ENCODE peak calls at places on chromosomes 5 and 9, in six cellular contexts. One of them, this sample, is unnamed. For H3K4me1, the result is how much of the 10 kb centered on the place peaks cover.

GRCh38 chr5:88092358-88092757 is 176.3 kb downstream of the TMEM161B start:
- DNase-seq in neuronal stem cell: no peak
- DNase-seq in H9: peak
- DNase-seq in IMR-90: no peak
- DNase-seq in H1: peak
- DNase-seq in mesenchymal stem cell: no peak
- DNase-seq in this sample: peak

GRCh38 chr9:34134521-34134920 is 8.0 kb upstream of the DCAF12 start:
- DNase-seq in IMR-90: no peak
- DNase-seq in H1: no peak
- DNase-seq in mesenchymal stem cell: no peak
- DNase-seq in neuronal stem cell: no peak
- DNase-seq in H9: no peak
- DNase-seq in this sample: no peak

GRCh38 chr9:16575142-16575877 is 295.2 kb downstream of the BNC2 start:
- DNase-seq in H9: no peak
- DNase-seq in H1: no peak
- DNase-seq in IMR-90: no peak
- DNase-seq in neuronal stem cell: no peak
- DNase-seq in mesenchymal stem cell: no peak
- DNase-seq in this sample: peak

GRCh38 chr5:107112207-107112606 is 558.5 kb downstream of the EFNA5 start:
- DNase-seq in IMR-90: no peak
- DNase-seq in H9: no peak
- DNase-seq in H1: no peak
- DNase-seq in neuronal stem cell: no peak
- DNase-seq in mesenchymal stem cell: no peak
- DNase-seq in this sample: no peak

GRCh38 chr9:38619556-38620447 is 594 bp downstream of the ANKRD18A start:
- DNase-seq in neuronal stem cell: no peak
- DNase-seq in mesenchymal stem cell: no peak
- DNase-seq in IMR-90: no peak
- DNase-seq in H9: peak
- DNase-seq in H1: no peak
- DNase-seq in this sample: peak

GRCh38 chr9:127854169-127854833 is at the start of gene ENG:
- DNase-seq in H1: no peak
- DNase-seq in mesenchymal stem cell: peak
- DNase-seq in H9: peak
- DNase-seq in IMR-90: peak
- DNase-seq in neuronal stem cell: no peak
- DNase-seq in this sample: peak

GRCh38 chr5:76401801-76402250 is 1.3 kb upstream of the IQGAP2 start:
- DNase-seq in mesenchymal stem cell: no peak
- DNase-seq in neuronal stem cell: no peak
- DNase-seq in IMR-90: no peak
- DNase-seq in H1: no peak
- DNase-seq in H9: no peak
- DNase-seq in this sample: peak

GRCh38 chr9:108568093-108568492 is 287.7 kb downstream of the ACTL7B start:
- DNase-seq in mesenchymal stem cell: no peak
- DNase-seq in neuronal stem cell: no peak
- DNase-seq in H9: no peak
- DNase-seq in H1: no peak
- DNase-seq in IMR-90: no peak
- DNase-seq in this sample: no peak

GRCh38 chr5:156582193-156582598 is 255.2 kb downstream of the SGCD start:
- DNase-seq in neuronal stem cell: no peak
- DNase-seq in H1: no peak
- DNase-seq in H9: no peak
- DNase-seq in mesenchymal stem cell: no peak
- DNase-seq in IMR-90: no peak
- DNase-seq in this sample: no peak

GRCh38 chr9:127975376-127976315 is 5.1 kb downstream of the EEIG1 start:
- DNase-seq in IMR-90: no peak
- DNase-seq in H1: no peak
- DNase-seq in neuronal stem cell: no peak
- DNase-seq in mesenchymal stem cell: no peak
- DNase-seq in H9: no peak
- DNase-seq in this sample: no peak

GRCh38 chr9:134670851-134671281 is 29.3 kb downstream of the COL5A1 start:
- DNase-seq in H1: no peak
- DNase-seq in neuronal stem cell: no peak
- DNase-seq in mesenchymal stem cell: no peak
- DNase-seq in H9: no peak
- DNase-seq in IMR-90: no peak
- DNase-seq in this sample: peak

GRCh38 chr9:99809586-99810357 is 11.9 kb upstream of the NR4A3 start:
- DNase-seq in mesenchymal stem cell: no peak
- DNase-seq in H9: no peak
- DNase-seq in neuronal stem cell: no peak
- DNase-seq in H1: no peak
- DNase-seq in IMR-90: no peak
- DNase-seq in this sample: no peak

GRCh38 chr5:53334431-53334941 is 145.9 kb upstream of the FST start:
- DNase-seq in IMR-90: peak
- DNase-seq in H1: no peak
- DNase-seq in neuronal stem cell: no peak
- DNase-seq in H9: no peak
- DNase-seq in mesenchymal stem cell: peak
- DNase-seq in this sample: no peak

GRCh38 chr9:120109242-120109641 is 470.7 kb downstream of the CDK5RAP2 start:
- DNase-seq in H9: peak
- DNase-seq in neuronal stem cell: peak
- DNase-seq in IMR-90: no peak
- DNase-seq in mesenchymal stem cell: no peak
- DNase-seq in H1: peak
- DNase-seq in this sample: peak

GRCh38 chr5:64644831-64645230 is 45.5 kb upstream of the SHISAL2B start:
- DNase-seq in H9: no peak
- DNase-seq in H1: no peak
- DNase-seq in IMR-90: no peak
- DNase-seq in mesenchymal stem cell: no peak
- DNase-seq in neuronal stem cell: no peak
- DNase-seq in this sample: no peak

GRCh38 chr5:168468836-168469235 is 17.4 kb upstream of the RARS1 start:
- DNase-seq in mesenchymal stem cell: peak
- DNase-seq in neuronal stem cell: no peak
- DNase-seq in H1: no peak
- DNase-seq in H9: no peak
- DNase-seq in IMR-90: peak
- DNase-seq in this sample: no peak

GRCh38 chr5:157607371-157608161 is 32.0 kb upstream of the ADAM19 start:
- DNase-seq in IMR-90: peak
- DNase-seq in H1: no peak
- DNase-seq in H9: no peak
- DNase-seq in neuronal stem cell: no peak
- DNase-seq in mesenchymal stem cell: peak
- DNase-seq in this sample: peak

GRCh38 chr9:90741036-90741435 is 60.6 kb upstream of the SYK start:
- DNase-seq in mesenchymal stem cell: no peak
- DNase-seq in IMR-90: no peak
- DNase-seq in H9: no peak
- DNase-seq in H1: no peak
- DNase-seq in neuronal stem cell: no peak
- DNase-seq in this sample: no peak

GRCh38 chr5:179818746-179819295 is 1.9 kb upstream of the SQSTM1 start:
- DNase-seq in H9: peak
- DNase-seq in mesenchymal stem cell: peak
- DNase-seq in IMR-90: peak
- DNase-seq in H1: no peak
- DNase-seq in neuronal stem cell: no peak
- DNase-seq in this sample: peak

GRCh38 chr5:179817071-179817840 is 3.4 kb upstream of the SQSTM1 start:
- DNase-seq in neuronal stem cell: no peak
- DNase-seq in mesenchymal stem cell: no peak
- DNase-seq in IMR-90: no peak
- DNase-seq in H9: no peak
- DNase-seq in H1: no peak
- DNase-seq in this sample: no peak

GRCh38 chr5:179815491-179816249 is 5.0 kb upstream of the SQSTM1 start:
- DNase-seq in H9: no peak
- DNase-seq in IMR-90: no peak
- DNase-seq in H1: no peak
- DNase-seq in mesenchymal stem cell: no peak
- DNase-seq in neuronal stem cell: no peak
- DNase-seq in this sample: no peak

GRCh38 chr5:179814090-179814489 is 6.6 kb upstream of the SQSTM1 start:
- DNase-seq in IMR-90: no peak
- DNase-seq in neuronal stem cell: no peak
- DNase-seq in mesenchymal stem cell: no peak
- DNase-seq in H1: no peak
- DNase-seq in H9: no peak
- DNase-seq in this sample: no peak

GRCh38 chr5:179816401-179817070 is 4.2 kb upstream of the SQSTM1 start:
- DNase-seq in IMR-90: no peak
- DNase-seq in H1: no peak
- DNase-seq in mesenchymal stem cell: no peak
- DNase-seq in neuronal stem cell: no peak
- DNase-seq in H9: no peak
- DNase-seq in this sample: no peak
- H3K18ac ChIP-seq in IMR-90: no peak
- H3K18ac ChIP-seq in H1: peak
- H3K18ac ChIP-seq in mesenchymal stem cell: peak
- H3K18ac ChIP-seq in neuronal stem cell: peak
- H3K18ac ChIP-seq in H9: no peak
- H3K18ac ChIP-seq in this sample: peak

GRCh38 chr9:3343671-3344070 is 182.1 kb downstream of the RFX3 start:
- DNase-seq in H1: no peak
- DNase-seq in mesenchymal stem cell: no peak
- DNase-seq in H9: no peak
- DNase-seq in IMR-90: no peak
- DNase-seq in neuronal stem cell: no peak
- DNase-seq in this sample: no peak
- H2BK15ac ChIP-seq in H1: no peak
- H2BK15ac ChIP-seq in mesenchymal stem cell: no peak
- H2BK15ac ChIP-seq in H9: no peak
- H2BK15ac ChIP-seq in IMR-90: no peak
- H2BK15ac ChIP-seq in neuronal stem cell: no peak
- H2BK15ac ChIP-seq in this sample: no peak

GRCh38 chr5:173922527-173922926 is 34.4 kb downstream of the CPEB4 start:
- DNase-seq in neuronal stem cell: no peak
- DNase-seq in IMR-90: peak
- DNase-seq in H1: no peak
- DNase-seq in mesenchymal stem cell: no peak
- DNase-seq in H9: no peak
- DNase-seq in this sample: no peak

GRCh38 chr5:173926359-173926758 is 38.2 kb downstream of the CPEB4 start:
- DNase-seq in H9: no peak
- DNase-seq in neuronal stem cell: no peak
- DNase-seq in H1: no peak
- DNase-seq in IMR-90: peak
- DNase-seq in mesenchymal stem cell: peak
- DNase-seq in this sample: no peak

GRCh38 chr5:173925449-173926071 is 37.4 kb downstream of the CPEB4 start:
- DNase-seq in neuronal stem cell: no peak
- DNase-seq in H1: no peak
- DNase-seq in H9: no peak
- DNase-seq in IMR-90: peak
- DNase-seq in mesenchymal stem cell: peak
- DNase-seq in this sample: peak

GRCh38 chr5:173923236-173924104 is 35.3 kb downstream of the CPEB4 start:
- DNase-seq in neuronal stem cell: no peak
- DNase-seq in IMR-90: peak
- DNase-seq in H9: no peak
- DNase-seq in H1: no peak
- DNase-seq in mesenchymal stem cell: peak
- DNase-seq in this sample: no peak

DNA sequence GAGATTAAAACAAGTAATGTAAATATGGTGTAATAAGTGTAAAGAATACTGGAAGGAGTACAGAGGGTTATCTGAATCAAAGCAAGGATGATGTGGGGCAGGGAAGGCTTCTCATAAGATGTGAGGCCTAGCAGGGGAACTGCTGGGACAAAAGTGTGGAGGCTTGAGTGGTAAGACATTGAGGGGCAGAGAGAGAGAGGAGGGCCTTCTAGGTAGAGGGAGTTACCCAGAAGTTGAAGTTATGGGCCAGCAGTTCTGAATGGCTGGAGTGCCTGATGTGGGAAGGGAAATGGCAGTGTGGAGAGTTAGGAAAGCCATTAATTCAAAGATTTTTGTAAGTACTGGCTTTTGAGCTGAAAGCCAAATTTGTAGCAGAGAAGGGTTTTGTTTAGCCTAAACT is 36.8 kb downstream of the CPEB4 start:
- DNase-seq in neuronal stem cell: no peak
- DNase-seq in H9: no peak
- DNase-seq in H1: no peak
- DNase-seq in IMR-90: no peak
- DNase-seq in mesenchymal stem cell: no peak
- DNase-seq in this sample: no peak
- H3K4me1 ChIP-seq in neuronal stem cell: under half
- H3K4me1 ChIP-seq in H9: under half
- H3K4me1 ChIP-seq in H1: under half
- H3K4me1 ChIP-seq in IMR-90: under half
- H3K4me1 ChIP-seq in mesenchymal stem cell: under half
- H3K4me1 ChIP-seq in this sample: under half

DNA sequence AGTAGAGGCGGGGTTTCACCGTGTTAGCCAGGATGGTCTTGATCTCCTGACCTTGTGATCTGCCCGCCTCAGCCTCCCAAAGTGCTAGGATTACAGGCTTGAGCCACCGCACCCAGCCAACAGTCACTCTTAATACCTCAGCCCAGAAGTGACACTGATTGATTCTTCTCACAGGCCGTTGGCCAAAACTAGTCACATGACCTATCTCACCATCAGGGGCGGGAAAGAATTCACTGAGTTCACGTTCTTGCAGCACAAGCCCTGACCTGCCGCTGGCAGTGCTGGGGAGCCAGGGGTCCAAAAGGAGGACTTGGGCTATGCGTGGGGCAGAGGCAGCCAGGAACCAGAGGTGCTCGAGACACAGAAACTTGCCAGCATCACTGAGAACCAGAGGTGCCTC is 55.0 kb upstream of the CPLX2 start:
- DNase-seq in IMR-90: no peak
- DNase-seq in H9: no peak
- DNase-seq in H1: no peak
- DNase-seq in mesenchymal stem cell: no peak
- DNase-seq in neuronal stem cell: no peak
- DNase-seq in this sample: peak
- H3K18ac ChIP-seq in IMR-90: no peak
- H3K18ac ChIP-seq in H9: no peak
- H3K18ac ChIP-seq in H1: no peak
- H3K18ac ChIP-seq in mesenchymal stem cell: no peak
- H3K18ac ChIP-seq in neuronal stem cell: no peak
- H3K18ac ChIP-seq in this sample: no peak

DNA sequence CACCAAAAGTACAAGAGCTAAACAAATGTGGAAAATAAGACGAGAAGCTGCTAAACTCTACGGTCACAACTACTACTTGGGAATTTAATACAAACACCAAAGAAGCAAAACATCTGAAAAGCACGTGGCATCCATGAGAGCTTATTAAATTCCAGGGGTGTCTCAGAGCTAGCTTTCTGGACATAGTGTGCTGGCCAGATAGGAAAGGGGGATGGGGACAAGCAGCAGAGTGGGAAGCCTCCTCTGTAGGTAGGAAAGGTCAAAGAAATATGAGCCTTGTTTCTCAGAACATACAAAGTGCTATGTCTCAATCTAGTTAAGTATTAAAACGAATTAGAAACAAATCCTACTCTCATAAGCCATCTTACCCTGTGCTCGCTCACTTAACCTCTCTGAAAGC is 51.3 kb upstream of the GOLPH3 start:
- DNase-seq in H1: no peak
- DNase-seq in neuronal stem cell: no peak
- DNase-seq in mesenchymal stem cell: no peak
- DNase-seq in IMR-90: peak
- DNase-seq in H9: no peak
- DNase-seq in this sample: no peak
- H2BK15ac ChIP-seq in H1: no peak
- H2BK15ac ChIP-seq in neuronal stem cell: no peak
- H2BK15ac ChIP-seq in mesenchymal stem cell: no peak
- H2BK15ac ChIP-seq in IMR-90: peak
- H2BK15ac ChIP-seq in H9: no peak
- H2BK15ac ChIP-seq in this sample: no peak

This sample was measured in mesendoderm.